ENCODE peak calls at places on chromosomes 16 and 17, in six cellular contexts. H is cardiac fibroblast, O is lower leg skin, I is testis, R is glutamatergic neuron, J is ovary. B is an unnamed sample.
A peak's percentile ranks its signal among the peaks of the same experiment; 100 is the strongest.

GRCh38 chr17:81252336-81253329 is 13.5 kb downstream of the NDUFAF8 start:
- DNase-seq in R (peak; percentile 43), H (no peak), I (no peak), J (no peak), O (no peak), B (no peak)

GRCh38 chr17:61575352-61575975 is 15.6 kb downstream of the NACA2 start:
- DNase-seq in J (no peak), I (no peak), R (no peak), O (no peak), H (no peak), B (no peak)

GRCh38 chr17:77086433-77087010 is 54.2 kb upstream of the SEC14L1 start:
- DNase-seq in O (peak; percentile 81), I (peak; percentile 95), H (peak; percentile 83), R (peak; percentile 94), J (peak; percentile 82), B (peak; percentile 92)

GRCh38 chr17:77011173-77012011 is 129.4 kb upstream of the SEC14L1 start:
- DNase-seq in J (no peak), I (peak; percentile 75), O (no peak), H (peak; percentile 61), R (peak; percentile 67), B (peak; percentile 55)

GRCh38 chr17:33642002-33642401 is 348.9 kb upstream of the ASIC2 start:
- DNase-seq in J (no peak), O (no peak), R (no peak), I (no peak), H (no peak), B (no peak)

GRCh38 chr16:82439678-82440293 is 187.0 kb upstream of the CDH13 start:
- DNase-seq in H (peak; percentile 10), O (no peak), R (peak; percentile 27), J (no peak), I (peak; percentile 50), B (peak; percentile 12)

GRCh38 chr16:11792404-11793260 is 4.4 kb downstream of the ZC3H7A start:
- DNase-seq in J (no peak), H (no peak), R (peak; percentile 33), I (no peak), O (no peak), B (no peak)

GRCh38 chr17:31554930-31555329 is 163.5 kb downstream of the RAB11FIP4 start:
- DNase-seq in R (no peak), I (no peak), H (no peak), J (no peak), O (no peak), B (no peak)

GRCh38 chr17:37643829-37644228 is 583 bp upstream of the DDX52 start:
- DNase-seq in O (no peak), H (peak; percentile 34), I (no peak), J (no peak), R (no peak), B (no peak)

GRCh38 chr16:72149676-72150464 is 22.1 kb downstream of the PMFBP1 start:
- DNase-seq in I (no peak), J (no peak), O (no peak), R (no peak), H (no peak), B (no peak)

GRCh38 chr16:27429330-27429871 is 27.4 kb downstream of the IL21R start:
- DNase-seq in H (no peak), O (no peak), R (no peak), I (peak; percentile 6), J (peak; percentile 6), B (no peak)

GRCh38 chr16:27429981-27430441 is 28.0 kb downstream of the IL21R start:
- DNase-seq in O (peak; percentile 11), R (peak; percentile 4), I (peak; percentile 10), J (peak; percentile 3), H (no peak), B (no peak)

GRCh38 chr16:27426423-27427408 is 24.7 kb downstream of the IL21R start:
- DNase-seq in J (peak; percentile 4), O (peak; percentile 33), H (peak; percentile 82), I (no peak), R (peak; percentile 5), B (no peak)

GRCh38 chr16:27427538-27427937 is 25.6 kb downstream of the IL21R start:
- DNase-seq in H (no peak), O (peak; percentile 3), I (peak; percentile 3), R (no peak), J (no peak), B (no peak)

DNA sequence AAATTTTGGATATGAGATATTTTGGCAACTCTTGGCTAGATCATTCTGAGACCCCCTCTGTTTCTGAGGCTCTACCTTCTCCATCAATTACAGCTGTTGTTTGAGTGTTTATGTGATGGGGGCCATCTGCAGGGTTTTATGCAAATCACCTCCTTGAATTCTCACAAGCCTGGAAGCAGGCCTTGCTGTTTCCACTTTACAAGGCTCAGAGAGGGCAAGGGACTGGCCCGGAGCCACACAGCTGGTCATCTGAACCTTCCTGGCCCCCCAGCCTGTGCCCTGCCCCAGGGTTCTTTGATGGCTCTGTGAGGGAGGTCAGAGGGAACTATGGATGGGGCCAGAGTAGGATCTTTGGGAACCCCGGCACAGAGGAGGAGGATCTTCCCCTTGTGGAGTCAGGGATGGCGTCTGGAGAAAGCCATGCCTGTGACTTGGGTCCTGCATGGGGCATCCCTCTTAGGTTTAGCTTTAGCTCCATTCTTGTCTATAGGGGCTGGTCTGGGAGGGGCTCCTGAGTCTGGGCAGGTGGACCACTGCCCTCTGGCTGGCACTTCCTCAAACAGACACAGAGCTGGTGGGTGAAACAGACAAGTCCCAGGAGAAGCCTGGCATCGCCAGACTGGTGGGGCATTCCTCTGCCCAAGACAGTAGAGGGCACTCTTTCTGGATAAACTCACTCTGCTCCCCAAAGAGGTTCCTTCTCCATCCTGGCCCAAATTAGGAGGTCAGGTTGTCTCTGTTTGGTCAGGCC is 26.2 kb downstream of the IL21R start:
- DNase-seq in O (peak; percentile 9), I (peak; percentile 9), J (peak; percentile 1), R (no peak), H (no peak), B (no peak)
- TF ChIP-seq CTCF in O (no peak), I (no peak), J (no peak), R (no peak), H (peak; percentile 11), B (no peak)

DNA sequence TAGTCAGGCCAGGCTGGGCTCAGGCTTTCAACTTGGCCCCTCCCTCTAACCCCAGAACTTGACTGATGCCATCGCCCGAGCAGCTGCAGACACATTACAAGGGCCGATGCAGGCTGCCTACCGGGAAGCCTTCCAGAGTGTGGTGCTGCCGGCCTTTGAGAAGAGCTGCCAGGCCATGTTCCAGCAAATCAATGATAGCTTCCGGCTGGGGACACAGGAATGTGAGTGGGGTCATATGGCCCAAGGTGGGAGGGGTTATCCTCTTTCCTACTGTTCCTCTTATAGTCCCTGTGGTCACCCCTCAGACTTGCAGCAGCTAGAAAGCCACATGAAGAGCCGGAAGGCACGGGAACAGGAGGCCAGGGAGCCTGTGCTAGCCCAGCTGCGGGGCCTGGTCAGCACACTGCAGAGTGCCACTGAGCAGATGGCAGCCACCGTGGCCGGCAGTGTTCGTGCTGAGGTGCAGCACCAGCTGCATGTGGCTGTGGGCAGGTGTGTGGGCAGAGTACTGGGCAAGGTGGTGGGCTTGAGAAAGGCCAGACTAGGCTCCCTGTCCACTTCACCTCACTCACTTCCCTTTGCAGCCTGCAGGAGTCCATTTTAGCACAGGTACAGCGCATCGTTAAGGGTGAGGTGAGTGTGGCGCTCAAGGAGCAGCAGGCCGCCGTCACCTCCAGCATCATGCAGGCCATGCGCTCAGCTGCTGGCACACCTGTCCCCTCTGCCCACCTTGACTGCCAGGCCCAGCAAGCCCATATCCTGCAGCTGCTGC is 2.1 kb upstream of the NRN1L start:
- DNase-seq in O (no peak), H (peak; percentile 42), R (no peak), I (no peak), J (no peak), B (no peak)
- TF ChIP-seq CTCF in O (no peak), H (no peak), R (no peak), I (no peak), J (no peak), B (no peak)

GRCh38 chr16:77220427-77220826 is 21.2 kb downstream of the SYCE1L start:
- DNase-seq in R (no peak), H (no peak), I (no peak), J (no peak), O (no peak), B (no peak)

GRCh38 chr16:77225182-77225581 is 26.0 kb downstream of the SYCE1L start:
- DNase-seq in I (no peak), O (no peak), J (no peak), H (no peak), R (no peak), B (no peak)

GRCh38 chr16:77219437-77219836 is 20.2 kb downstream of the SYCE1L start:
- DNase-seq in O (no peak), I (no peak), H (no peak), R (no peak), J (no peak), B (no peak)

GRCh38 chr16:77221482-77221881 is 22.3 kb downstream of the SYCE1L start:
- DNase-seq in O (no peak), J (no peak), H (peak; percentile 28), I (no peak), R (no peak), B (no peak)

GRCh38 chr16:77223184-77223583 is 24.0 kb downstream of the SYCE1L start:
- DNase-seq in R (no peak), I (peak; percentile 32), H (no peak), O (no peak), J (no peak), B (peak; percentile 19)
- TF ChIP-seq CTCF in R (peak; percentile 39), I (no peak), H (peak; percentile 39), O (no peak), J (no peak), B (peak; percentile 50)

GRCh38 chr16:85914423-85914794 is 15.4 kb downstream of the IRF8 start:
- DNase-seq in R (no peak), O (no peak), I (no peak), H (no peak), J (no peak), B (no peak)

GRCh38 chr16:85915125-85915845 is 16.3 kb downstream of the IRF8 start:
- DNase-seq in O (no peak), H (no peak), I (no peak), J (no peak), R (no peak), B (no peak)

GRCh38 chr16:85913141-85913601 is 14.2 kb downstream of the IRF8 start:
- DNase-seq in R (no peak), I (no peak), J (no peak), O (no peak), H (no peak), B (no peak)

GRCh38 chr16:85912271-85912974 is 13.5 kb downstream of the IRF8 start:
- DNase-seq in H (peak; percentile 96), R (no peak), J (peak; percentile 73), I (peak; percentile 70), O (peak; percentile 51), B (no peak)

DNA sequence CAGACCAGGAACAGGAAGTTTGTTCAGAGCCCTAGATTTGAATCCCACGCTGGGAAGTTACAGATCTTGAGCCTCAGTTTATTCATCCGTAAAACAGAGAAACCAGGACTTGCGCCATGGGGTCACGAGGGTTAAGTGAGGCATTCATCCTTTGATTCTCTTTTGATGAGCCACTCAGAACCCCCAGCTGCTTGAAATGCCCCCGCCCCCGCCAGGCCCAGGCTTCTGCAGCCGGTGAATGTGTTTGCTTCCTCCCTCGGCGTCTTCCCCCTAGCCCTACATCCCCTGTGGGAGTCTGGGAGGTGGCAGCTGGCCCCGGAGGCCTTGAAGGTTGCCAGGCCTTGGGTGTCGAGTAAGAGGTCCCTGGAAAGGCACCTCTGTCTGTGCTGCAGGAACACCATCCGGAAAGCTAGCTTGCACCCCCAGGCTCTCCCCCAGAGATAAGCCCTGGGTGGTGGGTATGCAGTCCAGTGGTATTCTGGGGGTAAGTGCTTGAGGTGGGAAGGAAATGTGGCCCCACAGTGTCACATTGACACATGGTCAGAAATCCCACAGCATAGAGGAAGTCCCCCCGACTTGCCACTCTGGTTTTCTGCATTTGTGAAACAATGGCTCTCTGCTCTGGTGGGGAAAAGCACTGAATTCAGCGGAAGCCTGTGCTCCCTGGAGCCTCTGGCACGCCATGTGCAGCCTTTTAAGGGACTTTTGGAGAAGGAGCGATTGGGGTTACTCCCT is 14.9 kb downstream of the IRF8 start:
- DNase-seq in R (no peak), I (no peak), O (no peak), H (no peak), J (no peak), B (no peak)
- TF ChIP-seq CTCF in R (no peak), I (no peak), O (no peak), H (no peak), J (no peak), B (no peak)

B was measured in neural crest cell.